ENCODE peak calls at places on chromosomes 2 and 18, in five cellular contexts. B is MCF 10A; K is activated T-helper 1 cell treated with anti-CD3 and anti-CD28 coated beads, Interleukin-2, amount 50 U/mL, for 16 hours; T is NCI-H446; X is NCI-H1105. Q is an unnamed sample.

GRCh38 chr2:137380610-137381009 is 583.7 kb upstream of the HNMT start:
- DNase-seq in K (no peak), B (peak; percentile 91), T (no peak), X (no peak), Q (peak; percentile 66)

GRCh38 chr2:105455488-105455991 is 56.7 kb upstream of the FHL2 start:
- DNase-seq in T (peak; percentile 24), B (peak; percentile 99), X (peak; percentile 11), K (no peak), Q (peak; percentile 98)

GRCh38 chr2:233032551-233033320 is at the start of gene NEU2:
- DNase-seq in B (no peak), K (no peak), X (no peak), T (no peak), Q (no peak)

GRCh38 chr2:217954469-217954868 is 48.3 kb downstream of the TNS1 start:
- DNase-seq in K (no peak), B (no peak), X (no peak), T (no peak), Q (no peak)

GRCh38 chr2:211881449-211881848 is 657.2 kb downstream of the ERBB4 start:
- DNase-seq in B (no peak), T (no peak), X (no peak), K (no peak), Q (no peak)

GRCh38 chr18:25648724-25649260 is 296.8 kb upstream of the ZNF521 start:
- DNase-seq in X (no peak), T (no peak), K (no peak), B (no peak), Q (no peak)

GRCh38 chr2:72570401-72570800 is 255.4 kb downstream of the EXOC6B start:
- DNase-seq in K (no peak), X (no peak), T (no peak), B (no peak), Q (no peak)

GRCh38 chr2:234814366-234814765 is 137.5 kb upstream of the SH3BP4 start:
- DNase-seq in K (no peak), X (no peak), T (no peak), B (no peak), Q (no peak)

GRCh38 chr18:2070636-2071035 is 500.7 kb downstream of the METTL4 start:
- DNase-seq in T (no peak), X (peak; percentile 80), B (peak; percentile 20), K (no peak), Q (no peak)

GRCh38 chr2:68849579-68850030 is 21.6 kb downstream of the BMP10 start:
- DNase-seq in B (no peak), X (no peak), K (no peak), T (no peak), Q (no peak)

GRCh38 chr2:43039376-43040080 is 186.9 kb downstream of the ZFP36L2 start:
- DNase-seq in T (no peak), X (no peak), B (no peak), K (no peak), Q (no peak)

GRCh38 chr2:107338059-107338458 is 452.1 kb upstream of the ST6GAL2 start:
- DNase-seq in K (no peak), X (no peak), B (no peak), T (no peak), Q (no peak)

GRCh38 chr2:26988165-26988879 is 17.9 kb downstream of the MAPRE3 start:
- DNase-seq in K (no peak), X (no peak), B (peak; percentile 43), T (no peak), Q (no peak)

GRCh38 chr2:238043851-238044250 is 16.9 kb upstream of the SCLY start:
- DNase-seq in K (no peak), T (no peak), B (no peak), X (no peak), Q (no peak)

GRCh38 chr2:58204195-58204959 is 36.7 kb downstream of the FANCL start:
- DNase-seq in T (no peak), B (no peak), X (no peak), K (no peak), Q (no peak)

GRCh38 chr2:3131636-3132326 is 245.8 kb downstream of the EIPR1 start:
- DNase-seq in X (no peak), B (no peak), K (no peak), T (no peak), Q (no peak)

GRCh38 chr2:134668821-134669220 is 50.0 kb downstream of the TMEM163 start:
- DNase-seq in T (no peak), B (no peak), K (peak; percentile 55), X (no peak), Q (no peak)

GRCh38 chr18:70991577-70991976 is 702.7 kb downstream of the SOCS6 start:
- DNase-seq in T (no peak), X (no peak), K (no peak), B (no peak), Q (no peak)

GRCh38 chr2:159094173-159094737 is 125.8 kb downstream of the TANC1 start:
- DNase-seq in K (no peak), X (no peak), T (no peak), B (no peak), Q (no peak)

GRCh38 chr2:45178359-45178758 is 169.1 kb upstream of the SIX2 start:
- DNase-seq in X (no peak), K (no peak), T (no peak), B (peak; percentile 62), Q (no peak)

GRCh38 chr18:78006805-78007204 is 757.2 kb downstream of the GALR1 start:
- DNase-seq in X (no peak), B (no peak), T (no peak), K (no peak), Q (no peak)

GRCh38 chr2:165144315-165144714 is 59.5 kb downstream of the SCN3A start:
- DNase-seq in B (no peak), T (no peak), K (no peak), X (no peak), Q (no peak)